ENCODE peak calls at places on chromosomes 5 and 9, in nine cellular contexts. Q, L, R, B, Y, W, K, C and E are unnamed samples.

GRCh38 chr5:58860680-58861079 is 277.8 kb downstream of the RAB3C start:
- DNase-seq in Q (no peak), R (no peak), W (no peak), B (no peak), C (no peak), L (no peak), Y (no peak), K (no peak), E (no peak)

GRCh38 chr9:97854696-97855485 is 1.9 kb downstream of the FOXE1 start:
- DNase-seq in Q (no peak), L (no peak), W (no peak), Y (no peak), B (no peak), C (no peak), K (no peak), R (no peak), E (no peak)

GRCh38 chr5:157828949-157829639 is 29.9 kb downstream of the CLINT1 start:
- DNase-seq in B (peak; percentile 27), Q (peak; percentile 26), C (no peak), Y (no peak), K (no peak), L (no peak), W (no peak), R (no peak), E (no peak)

GRCh38 chr5:8570529-8570928 is 701.6 kb downstream of the MTRR start:
- DNase-seq in B (no peak), Y (no peak), L (no peak), R (no peak), W (no peak), C (no peak), Q (no peak), K (no peak), E (no peak)

GRCh38 chr5:1131191-1131621 is 19.3 kb upstream of the SLC12A7 start:
- DNase-seq in C (no peak), B (no peak), K (no peak), L (no peak), Y (no peak), W (no peak), Q (no peak), R (no peak), E (no peak)

GRCh38 chr5:136686192-136686872 is 321.0 kb upstream of the TRPC7 start:
- DNase-seq in W (no peak), Q (peak; percentile 5), L (no peak), Y (no peak), R (no peak), B (peak; percentile 46), K (no peak), C (no peak), E (no peak)

GRCh38 chr5:73444499-73445432 is 3.8 kb downstream of the FOXD1 start:
- DNase-seq in W (no peak), Y (no peak), C (no peak), B (peak; percentile 46), L (no peak), Q (no peak), R (no peak), K (no peak), E (no peak)

GRCh38 chr5:84403773-84404172 is 19.1 kb upstream of the EDIL3 start:
- DNase-seq in Q (no peak), C (no peak), Y (no peak), B (peak; percentile 89), L (no peak), K (no peak), W (no peak), R (no peak), E (no peak)